ENCODE peak calls at places on chromosomes 7 and 10, in nine cellular contexts. One of them, this sample, is unnamed.

GRCh38 chr10:22554481-22555182 is 159.7 kb downstream of the PIP4K2A start:
- DNase-seq in fibroblast of the conjunctiva: peak
- DNase-seq in HFFc6: no peak
- DNase-seq in activated CD8-positive, alpha-beta memory T cell treated with anti-CD3 and anti-CD28 coated beads, Interleukin-2, amount 50 U/mL, for 4 hours: no peak
- DNase-seq in brain pericyte: peak
- DNase-seq in HT-29: no peak
- DNase-seq in AG08395: peak
- DNase-seq in substantia nigra: peak
- DNase-seq in SJSA1: no peak
- DNase-seq in this sample: no peak

GRCh38 chr7:40986351-40986873 is 716.5 kb downstream of the INHBA start:
- DNase-seq in fibroblast of the conjunctiva: peak
- DNase-seq in HFFc6: peak
- DNase-seq in activated CD8-positive, alpha-beta memory T cell treated with anti-CD3 and anti-CD28 coated beads, Interleukin-2, amount 50 U/mL, for 4 hours: no peak
- DNase-seq in brain pericyte: peak
- DNase-seq in HT-29: peak
- DNase-seq in AG08395: no peak
- DNase-seq in substantia nigra: no peak
- DNase-seq in SJSA1: peak
- DNase-seq in this sample: no peak

GRCh38 chr10:34319197-34319846 is 495.8 kb downstream of the PARD3 start:
- DNase-seq in fibroblast of the conjunctiva: peak
- DNase-seq in HFFc6: peak
- DNase-seq in activated CD8-positive, alpha-beta memory T cell treated with anti-CD3 and anti-CD28 coated beads, Interleukin-2, amount 50 U/mL, for 4 hours: no peak
- DNase-seq in brain pericyte: no peak
- DNase-seq in HT-29: peak
- DNase-seq in AG08395: peak
- DNase-seq in substantia nigra: no peak
- DNase-seq in SJSA1: peak
- DNase-seq in this sample: no peak

GRCh38 chr10:92544296-92544695 is 29.6 kb downstream of the IDE start:
- DNase-seq in fibroblast of the conjunctiva: no peak
- DNase-seq in HFFc6: peak
- DNase-seq in activated CD8-positive, alpha-beta memory T cell treated with anti-CD3 and anti-CD28 coated beads, Interleukin-2, amount 50 U/mL, for 4 hours: no peak
- DNase-seq in brain pericyte: no peak
- DNase-seq in HT-29: peak
- DNase-seq in AG08395: no peak
- DNase-seq in substantia nigra: no peak
- DNase-seq in SJSA1: peak
- DNase-seq in this sample: no peak

GRCh38 chr7:1691601-1692499 is 21.8 kb downstream of the ELFN1 start:
- DNase-seq in fibroblast of the conjunctiva: no peak
- DNase-seq in HFFc6: no peak
- DNase-seq in activated CD8-positive, alpha-beta memory T cell treated with anti-CD3 and anti-CD28 coated beads, Interleukin-2, amount 50 U/mL, for 4 hours: no peak
- DNase-seq in brain pericyte: no peak
- DNase-seq in HT-29: no peak
- DNase-seq in AG08395: no peak
- DNase-seq in substantia nigra: peak
- DNase-seq in SJSA1: no peak
- DNase-seq in this sample: peak

GRCh38 chr10:91313761-91314520 is 93.5 kb downstream of the PCGF5 start:
- DNase-seq in fibroblast of the conjunctiva: peak
- DNase-seq in HFFc6: peak
- DNase-seq in activated CD8-positive, alpha-beta memory T cell treated with anti-CD3 and anti-CD28 coated beads, Interleukin-2, amount 50 U/mL, for 4 hours: no peak
- DNase-seq in brain pericyte: no peak
- DNase-seq in HT-29: no peak
- DNase-seq in AG08395: peak
- DNase-seq in substantia nigra: no peak
- DNase-seq in SJSA1: no peak
- DNase-seq in this sample: no peak

GRCh38 chr10:98031440-98031839 is 1.0 kb upstream of the CRTAC1 start:
- DNase-seq in fibroblast of the conjunctiva: no peak
- DNase-seq in HFFc6: no peak
- DNase-seq in activated CD8-positive, alpha-beta memory T cell treated with anti-CD3 and anti-CD28 coated beads, Interleukin-2, amount 50 U/mL, for 4 hours: no peak
- DNase-seq in brain pericyte: no peak
- DNase-seq in HT-29: no peak
- DNase-seq in AG08395: no peak
- DNase-seq in substantia nigra: no peak
- DNase-seq in SJSA1: no peak
- DNase-seq in this sample: no peak

GRCh38 chr7:106312099-106312871 is 27.5 kb upstream of the NAMPT start:
- DNase-seq in fibroblast of the conjunctiva: no peak
- DNase-seq in HFFc6: no peak
- DNase-seq in activated CD8-positive, alpha-beta memory T cell treated with anti-CD3 and anti-CD28 coated beads, Interleukin-2, amount 50 U/mL, for 4 hours: no peak
- DNase-seq in brain pericyte: no peak
- DNase-seq in HT-29: no peak
- DNase-seq in AG08395: no peak
- DNase-seq in substantia nigra: no peak
- DNase-seq in SJSA1: no peak
- DNase-seq in this sample: no peak

GRCh38 chr10:88238515-88238914 is 344.6 kb downstream of the RNLS start:
- DNase-seq in fibroblast of the conjunctiva: no peak
- DNase-seq in HFFc6: no peak
- DNase-seq in activated CD8-positive, alpha-beta memory T cell treated with anti-CD3 and anti-CD28 coated beads, Interleukin-2, amount 50 U/mL, for 4 hours: no peak
- DNase-seq in brain pericyte: no peak
- DNase-seq in HT-29: no peak
- DNase-seq in AG08395: no peak
- DNase-seq in substantia nigra: no peak
- DNase-seq in SJSA1: no peak
- DNase-seq in this sample: no peak

GRCh38 chr7:96219382-96220130 is 102.3 kb downstream of the SLC25A13 start:
- DNase-seq in fibroblast of the conjunctiva: peak
- DNase-seq in HFFc6: peak
- DNase-seq in activated CD8-positive, alpha-beta memory T cell treated with anti-CD3 and anti-CD28 coated beads, Interleukin-2, amount 50 U/mL, for 4 hours: no peak
- DNase-seq in brain pericyte: no peak
- DNase-seq in HT-29: no peak
- DNase-seq in AG08395: peak
- DNase-seq in substantia nigra: no peak
- DNase-seq in SJSA1: peak
- DNase-seq in this sample: no peak

GRCh38 chr7:43260980-43261878 is 148.8 kb downstream of the HECW1 start:
- DNase-seq in fibroblast of the conjunctiva: peak
- DNase-seq in HFFc6: peak
- DNase-seq in activated CD8-positive, alpha-beta memory T cell treated with anti-CD3 and anti-CD28 coated beads, Interleukin-2, amount 50 U/mL, for 4 hours: peak
- DNase-seq in brain pericyte: peak
- DNase-seq in HT-29: peak
- DNase-seq in AG08395: peak
- DNase-seq in substantia nigra: peak
- DNase-seq in SJSA1: peak
- DNase-seq in this sample: peak

GRCh38 chr10:111117528-111118277 is 40.9 kb downstream of the ADRA2A start:
- DNase-seq in fibroblast of the conjunctiva: no peak
- DNase-seq in HFFc6: no peak
- DNase-seq in activated CD8-positive, alpha-beta memory T cell treated with anti-CD3 and anti-CD28 coated beads, Interleukin-2, amount 50 U/mL, for 4 hours: no peak
- DNase-seq in brain pericyte: no peak
- DNase-seq in HT-29: no peak
- DNase-seq in AG08395: no peak
- DNase-seq in substantia nigra: no peak
- DNase-seq in SJSA1: no peak
- DNase-seq in this sample: no peak

GRCh38 chr7:48114115-48114514 is 25.1 kb downstream of the UPP1 start:
- DNase-seq in fibroblast of the conjunctiva: no peak
- DNase-seq in HFFc6: no peak
- DNase-seq in activated CD8-positive, alpha-beta memory T cell treated with anti-CD3 and anti-CD28 coated beads, Interleukin-2, amount 50 U/mL, for 4 hours: no peak
- DNase-seq in brain pericyte: no peak
- DNase-seq in HT-29: no peak
- DNase-seq in AG08395: no peak
- DNase-seq in substantia nigra: no peak
- DNase-seq in SJSA1: no peak
- DNase-seq in this sample: no peak

GRCh38 chr7:23247602-23248335 is 1.2 kb downstream of the GPNMB start:
- DNase-seq in fibroblast of the conjunctiva: no peak
- DNase-seq in HFFc6: no peak
- DNase-seq in activated CD8-positive, alpha-beta memory T cell treated with anti-CD3 and anti-CD28 coated beads, Interleukin-2, amount 50 U/mL, for 4 hours: no peak
- DNase-seq in brain pericyte: no peak
- DNase-seq in HT-29: no peak
- DNase-seq in AG08395: peak
- DNase-seq in substantia nigra: no peak
- DNase-seq in SJSA1: no peak
- DNase-seq in this sample: no peak

GRCh38 chr7:42876182-42877068 is 35.4 kb downstream of the C7orf25 start:
- DNase-seq in fibroblast of the conjunctiva: peak
- DNase-seq in HFFc6: peak
- DNase-seq in activated CD8-positive, alpha-beta memory T cell treated with anti-CD3 and anti-CD28 coated beads, Interleukin-2, amount 50 U/mL, for 4 hours: peak
- DNase-seq in brain pericyte: no peak
- DNase-seq in HT-29: peak
- DNase-seq in AG08395: peak
- DNase-seq in substantia nigra: no peak
- DNase-seq in SJSA1: peak
- DNase-seq in this sample: peak

GRCh38 chr7:158020706-158021095 is 566.9 kb downstream of the PTPRN2 start:
- DNase-seq in fibroblast of the conjunctiva: no peak
- DNase-seq in HFFc6: no peak
- DNase-seq in activated CD8-positive, alpha-beta memory T cell treated with anti-CD3 and anti-CD28 coated beads, Interleukin-2, amount 50 U/mL, for 4 hours: no peak
- DNase-seq in brain pericyte: no peak
- DNase-seq in HT-29: no peak
- DNase-seq in AG08395: no peak
- DNase-seq in substantia nigra: no peak
- DNase-seq in SJSA1: no peak
- DNase-seq in this sample: no peak

GRCh38 chr10:124523301-124523871 is 61.8 kb downstream of the LHPP start:
- DNase-seq in fibroblast of the conjunctiva: no peak
- DNase-seq in HFFc6: no peak
- DNase-seq in activated CD8-positive, alpha-beta memory T cell treated with anti-CD3 and anti-CD28 coated beads, Interleukin-2, amount 50 U/mL, for 4 hours: no peak
- DNase-seq in brain pericyte: no peak
- DNase-seq in HT-29: no peak
- DNase-seq in AG08395: no peak
- DNase-seq in substantia nigra: no peak
- DNase-seq in SJSA1: no peak
- DNase-seq in this sample: no peak

GRCh38 chr7:135929249-135929648 is 47.9 kb downstream of the MTPN start:
- DNase-seq in fibroblast of the conjunctiva: no peak
- DNase-seq in HFFc6: no peak
- DNase-seq in activated CD8-positive, alpha-beta memory T cell treated with anti-CD3 and anti-CD28 coated beads, Interleukin-2, amount 50 U/mL, for 4 hours: no peak
- DNase-seq in brain pericyte: no peak
- DNase-seq in HT-29: no peak
- DNase-seq in AG08395: no peak
- DNase-seq in substantia nigra: no peak
- DNase-seq in SJSA1: no peak
- DNase-seq in this sample: no peak

GRCh38 chr10:119029613-119030420 is at the start of gene NANOS1:
- DNase-seq in fibroblast of the conjunctiva: no peak
- DNase-seq in HFFc6: no peak
- DNase-seq in activated CD8-positive, alpha-beta memory T cell treated with anti-CD3 and anti-CD28 coated beads, Interleukin-2, amount 50 U/mL, for 4 hours: peak
- DNase-seq in brain pericyte: no peak
- DNase-seq in HT-29: no peak
- DNase-seq in AG08395: no peak
- DNase-seq in substantia nigra: no peak
- DNase-seq in SJSA1: peak
- DNase-seq in this sample: no peak

GRCh38 chr7:38594931-38595330 is 36.2 kb downstream of the AMPH start:
- DNase-seq in fibroblast of the conjunctiva: no peak
- DNase-seq in HFFc6: no peak
- DNase-seq in activated CD8-positive, alpha-beta memory T cell treated with anti-CD3 and anti-CD28 coated beads, Interleukin-2, amount 50 U/mL, for 4 hours: no peak
- DNase-seq in brain pericyte: no peak
- DNase-seq in HT-29: no peak
- DNase-seq in AG08395: no peak
- DNase-seq in substantia nigra: no peak
- DNase-seq in SJSA1: no peak
- DNase-seq in this sample: no peak

GRCh38 chr7:45162311-45162845 is 4.8 kb downstream of the RAMP3 start:
- DNase-seq in fibroblast of the conjunctiva: no peak
- DNase-seq in HFFc6: no peak
- DNase-seq in activated CD8-positive, alpha-beta memory T cell treated with anti-CD3 and anti-CD28 coated beads, Interleukin-2, amount 50 U/mL, for 4 hours: no peak
- DNase-seq in brain pericyte: no peak
- DNase-seq in HT-29: no peak
- DNase-seq in AG08395: no peak
- DNase-seq in substantia nigra: no peak
- DNase-seq in SJSA1: no peak
- DNase-seq in this sample: no peak

GRCh38 chr10:114825513-114826253 is 4.1 kb downstream of the FHIP2A start:
- DNase-seq in fibroblast of the conjunctiva: no peak
- DNase-seq in HFFc6: peak
- DNase-seq in activated CD8-positive, alpha-beta memory T cell treated with anti-CD3 and anti-CD28 coated beads, Interleukin-2, amount 50 U/mL, for 4 hours: no peak
- DNase-seq in brain pericyte: no peak
- DNase-seq in HT-29: no peak
- DNase-seq in AG08395: peak
- DNase-seq in substantia nigra: no peak
- DNase-seq in SJSA1: peak
- DNase-seq in this sample: no peak

This sample was measured in Peyer's patch.